ENCODE peak calls at places on chromosomes 11 and 22, in six cellular contexts. P is AG04449, R is HCT116, F is fibroblast of pulmonary artery, C is esophagus squamous epithelium, N is skeletal muscle cell. H is an unnamed sample.

GRCh38 chr22:36405671-36406070 is 17.9 kb upstream of the MYH9 start:
- DNase-seq in F (peak), R (no peak), P (no peak), C (no peak), N (no peak), H (no peak)

GRCh38 chr11:96664108-96664507 is 274.3 kb downstream of the JRKL start:
- DNase-seq in P (no peak), R (no peak), F (no peak), N (no peak), C (no peak), H (no peak)

GRCh38 chr11:34250732-34251639 is 106.8 kb downstream of the ABTB2 start:
- DNase-seq in F (peak), N (no peak), P (no peak), R (peak), C (no peak), H (no peak)

GRCh38 chr22:22697377-22698120 is 53.1 kb downstream of the GGTLC2 start:
- DNase-seq in P (no peak), R (no peak), N (no peak), C (no peak), F (no peak), H (no peak)

GRCh38 chr11:8229299-8230177 is 34.1 kb downstream of the LMO1 start:
- DNase-seq in R (no peak), P (no peak), F (peak), C (no peak), N (no peak), H (no peak)

GRCh38 chr22:23026777-23027176 is 43.5 kb upstream of the GNAZ start:
- DNase-seq in F (no peak), P (no peak), N (no peak), R (no peak), C (no peak), H (no peak)

GRCh38 chr22:18156878-18157713 is 7.1 kb downstream of the USP18 start:
- DNase-seq in R (peak), N (peak), C (no peak), P (peak), F (peak), H (no peak)

GRCh38 chr11:95711945-95712221 is 77.7 kb downstream of the FAM76B start:
- DNase-seq in P (no peak), C (no peak), F (no peak), N (no peak), R (no peak), H (no peak)

GRCh38 chr11:4680341-4680740 is 17.3 kb downstream of the OR51E2 start:
- DNase-seq in C (no peak), N (no peak), F (no peak), R (no peak), P (no peak), H (no peak)

GRCh38 chr22:36726007-36726380 is 22.4 kb upstream of the CACNG2 start:
- DNase-seq in P (no peak), R (no peak), C (no peak), F (no peak), N (no peak), H (no peak)

GRCh38 chr11:11313426-11313825 is 39.6 kb downstream of the CSNK2A3 start:
- DNase-seq in C (no peak), N (peak), P (no peak), R (no peak), F (peak), H (peak)

GRCh38 chr11:720017-720641 is 14.1 kb downstream of the EPS8L2 start:
- DNase-seq in R (no peak), F (no peak), N (no peak), C (no peak), P (no peak), H (no peak)

GRCh38 chr11:23021287-23021863 is 161.1 kb upstream of the CCDC179 start:
- DNase-seq in R (no peak), P (no peak), F (peak), N (no peak), C (no peak), H (no peak)

GRCh38 chr11:63917685-63918523 is 940 bp upstream of the RCOR2 start:
- DNase-seq in N (no peak), F (peak), C (no peak), R (peak), P (no peak), H (no peak)

GRCh38 chr22:28750471-28750881 is 8.6 kb downstream of the HSCB start:
- DNase-seq in P (peak), N (peak), F (peak), C (no peak), R (no peak), H (no peak)

GRCh38 chr11:79227308-79227707 is 213.5 kb downstream of the TENM4 start:
- DNase-seq in N (no peak), F (no peak), R (no peak), C (no peak), P (no peak), H (no peak)

GRCh38 chr11:57394203-57394602 is 3.8 kb upstream of the PRG2 start:
- DNase-seq in F (no peak), N (no peak), C (no peak), R (no peak), P (no peak), H (no peak)

GRCh38 chr11:123046473-123047264 is 15.3 kb downstream of the HSPA8 start:
- DNase-seq in F (no peak), N (peak), P (no peak), C (no peak), R (no peak), H (no peak)
- H3K4me3 ChIP-seq in F (no peak), N (no peak), P (no peak), C (no peak), R (no peak), H (no peak)

GRCh38 chr22:50547231-50547851 is 1.6 kb downstream of the KLHDC7B start:
- DNase-seq in F (no peak), P (no peak), N (no peak), C (no peak), R (no peak), H (no peak)
- H3K4me3 ChIP-seq in F (no peak), P (no peak), N (no peak), C (no peak), R (no peak), H (no peak)

GRCh38 chr22:38172016-38172431 is 9.6 kb downstream of the PLA2G6 start:
- DNase-seq in R (no peak), C (no peak), P (no peak), F (no peak), N (no peak), H (no peak)
- H3K4me3 ChIP-seq in R (no peak), C (no peak), P (no peak), F (no peak), N (no peak), H (no peak)

GRCh38 chr22:39994046-39994565 is 648 bp upstream of the FAM83F start:
- DNase-seq in F (no peak), R (no peak), P (peak), N (no peak), C (no peak), H (no peak)

GRCh38 chr22:39995346-39996252 is 845 bp downstream of the FAM83F start:
- DNase-seq in N (no peak), C (no peak), P (no peak), R (no peak), F (no peak), H (no peak)

GRCh38 chr22:39992088-39992826 is 2.5 kb upstream of the FAM83F start:
- DNase-seq in N (no peak), C (no peak), F (no peak), R (no peak), P (no peak), H (no peak)

GRCh38 chr22:39996732-39997131 is 2.0 kb downstream of the FAM83F start:
- DNase-seq in C (no peak), N (no peak), P (no peak), R (no peak), F (no peak), H (no peak)

DNA sequence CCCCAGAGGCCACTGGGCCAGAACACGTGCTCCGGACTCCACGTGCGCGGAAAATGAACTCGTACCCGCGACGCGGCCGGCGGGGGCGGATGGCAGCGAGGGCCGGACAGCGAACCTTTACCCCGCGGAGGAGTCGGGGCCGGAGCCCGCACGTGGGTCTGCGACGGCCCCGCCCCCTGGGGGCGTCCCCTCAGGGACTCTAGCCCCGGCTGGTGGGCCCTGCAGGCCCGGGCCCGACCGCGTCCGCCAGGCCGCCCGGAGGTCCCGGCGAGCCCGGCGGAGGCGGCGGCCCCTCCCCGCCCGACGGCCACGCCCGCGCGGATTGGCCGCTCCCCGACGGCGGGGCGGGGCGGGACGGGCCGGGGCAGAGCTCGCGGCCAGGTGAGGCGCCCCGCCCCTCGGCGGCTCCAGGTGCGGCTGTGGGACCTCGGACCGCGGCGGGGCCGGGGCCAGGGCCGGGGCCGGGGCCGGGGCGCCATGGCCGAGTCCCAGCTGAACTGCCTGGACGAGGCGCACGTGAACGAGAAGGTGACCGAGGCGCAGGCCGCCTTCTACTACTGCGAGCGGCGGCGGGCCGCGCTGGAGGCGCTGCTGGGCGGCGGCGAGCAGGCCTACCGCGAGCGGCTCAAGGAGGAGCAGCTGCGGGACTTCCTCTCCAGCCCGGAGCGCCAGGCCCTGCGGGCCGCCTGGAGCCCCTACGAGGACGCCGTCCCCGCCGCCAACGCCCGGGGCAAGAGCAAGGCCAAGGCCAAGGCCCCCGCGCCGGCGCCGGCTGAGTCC is at the start of gene FAM83F:
- DNase-seq in C (no peak), F (no peak), R (peak), N (no peak), P (no peak), H (no peak)
- H3K4me3 ChIP-seq in C (peak), F (no peak), R (peak), N (no peak), P (no peak), H (peak)

GRCh38 chr22:46761017-46761416 is 1.4 kb upstream of the TBC1D22A start:
- DNase-seq in C (no peak), P (no peak), N (no peak), F (no peak), R (no peak), H (no peak)
- H3K4me3 ChIP-seq in C (no peak), P (peak), N (peak), F (no peak), R (peak), H (peak)